ENCODE peak calls at places on chromosome 10, in five cellular contexts. Y is activated CD8-positive, alpha-beta memory T cell treated with anti-CD3 and anti-CD28 coated beads, Interleukin-2, amount 50 U/mL, for 48 hours; H is anterior cingulate cortex; A is adipocyte; C is stimulated activated CD4-positive, alpha-beta T cell treated with anti-CD3 and anti-CD28 coated beads, Interleukin-12 subunit alpha, Interleukin-12 subunit beta, amount 100 ng/mL, for 24 hours. I is an unnamed sample.

GRCh38 chr10:51010977-51011376 is 63.3 kb upstream of the PRKG1 start:
- DNase-seq in Y (no peak), H (no peak), A (peak), C (no peak), I (no peak)

GRCh38 chr10:37775612-37776011 is 81.8 kb downstream of the ZNF248 start:
- DNase-seq in Y (no peak), H (no peak), A (no peak), C (no peak), I (no peak)

GRCh38 chr10:118754132-118754555 is 626 bp downstream of the CACUL1 start:
- DNase-seq in Y (peak), H (peak), A (peak), C (peak), I (no peak)

GRCh38 chr10:101301111-101301731 is 52.7 kb upstream of the BTRC start:
- DNase-seq in Y (peak), H (no peak), A (no peak), C (peak), I (no peak)

GRCh38 chr10:109866995-109867635 is 56.2 kb downstream of the XPNPEP1 start:
- DNase-seq in Y (peak), H (no peak), A (no peak), C (no peak), I (no peak)

GRCh38 chr10:121195524-121195910 is 344.4 kb downstream of the WDR11 start:
- DNase-seq in Y (no peak), H (no peak), A (no peak), C (no peak), I (no peak)

GRCh38 chr10:1532636-1533035 is 204.7 kb downstream of the ADARB2 start:
- DNase-seq in Y (no peak), H (no peak), A (no peak), C (no peak), I (no peak)

GRCh38 chr10:100659361-100660098 is 85.9 kb upstream of the PAX2 start:
- DNase-seq in Y (no peak), H (no peak), A (no peak), C (no peak), I (no peak)

GRCh38 chr10:123331438-123331837 is 177.2 kb downstream of the BUB3 start:
- DNase-seq in Y (no peak), H (no peak), A (peak), C (no peak), I (no peak)

GRCh38 chr10:62426086-62426485 is 51.9 kb downstream of the ZNF365 start:
- DNase-seq in Y (peak), H (no peak), A (no peak), C (peak), I (no peak)

GRCh38 chr10:77636286-77636966 is 1.2 kb downstream of the KCNMA1 start:
- DNase-seq in Y (no peak), H (peak), A (peak), C (no peak), I (no peak)

GRCh38 chr10:132113766-132114365 is 48.1 kb downstream of the JAKMIP3 start:
- DNase-seq in Y (no peak), H (no peak), A (no peak), C (no peak), I (no peak)

GRCh38 chr10:48505394-48506112 is 99.3 kb downstream of the ARHGAP22 start:
- DNase-seq in Y (peak), H (no peak), A (no peak), C (no peak), I (no peak)

GRCh38 chr10:6491841-6492609 is 88.1 kb downstream of the PRKCQ start:
- DNase-seq in Y (no peak), H (no peak), A (no peak), C (no peak), I (no peak)

GRCh38 chr10:110279062-110279986 is 25.4 kb downstream of the SMNDC1 start:
- DNase-seq in Y (no peak), H (no peak), A (peak), C (no peak), I (no peak)

GRCh38 chr10:26269754-26270153 is 53.2 kb downstream of the GAD2 start:
- DNase-seq in Y (no peak), H (no peak), A (no peak), C (no peak), I (no peak)